ENCODE peak calls at places on chromosomes 3 and 15, in seven cellular contexts. V, S, W, M, T, L and X are unnamed samples.

GRCh38 chr15:33089878-33090757 is 104.4 kb downstream of the FMN1 start:
- DNase-seq in V (no peak), S (peak), W (no peak), M (no peak), T (peak), L (no peak), X (peak)

GRCh38 chr15:101078669-101079323 is 159.6 kb downstream of the LRRK1 start:
- DNase-seq in V (no peak), S (no peak), W (no peak), M (peak), T (no peak), L (no peak), X (no peak)

GRCh38 chr3:48015451-48016182 is 599 bp downstream of the MAP4 start:
- DNase-seq in V (no peak), S (no peak), W (no peak), M (no peak), T (no peak), L (no peak), X (no peak)

GRCh38 chr15:70328137-70329115 is 230.7 kb upstream of the TLE3 start:
- DNase-seq in V (no peak), S (peak), W (peak), M (peak), T (peak), L (no peak), X (no peak)

GRCh38 chr15:68808091-68808490 is 12.6 kb downstream of the ANP32A start:
- DNase-seq in V (no peak), S (no peak), W (peak), M (no peak), T (no peak), L (no peak), X (no peak)

GRCh38 chr15:87764461-87765236 is 491.9 kb downstream of the NTRK3 start:
- DNase-seq in V (no peak), S (no peak), W (no peak), M (no peak), T (peak), L (no peak), X (no peak)

GRCh38 chr3:54783611-54784010 is 144.2 kb downstream of the LRTM1 start:
- DNase-seq in V (no peak), S (no peak), W (no peak), M (no peak), T (peak), L (no peak), X (no peak)

GRCh38 chr15:77907824-77908751 is 169.4 kb downstream of the TBC1D2B start:
- DNase-seq in V (peak), S (peak), W (no peak), M (peak), T (peak), L (no peak), X (no peak)

GRCh38 chr15:88331291-88331690 is 74.8 kb upstream of the NTRK3 start:
- DNase-seq in V (peak), S (no peak), W (no peak), M (no peak), T (peak), L (no peak), X (peak)

GRCh38 chr15:75570119-75570518 is 9.0 kb downstream of the PTPN9 start:
- DNase-seq in V (no peak), S (no peak), W (no peak), M (no peak), T (no peak), L (no peak), X (no peak)

GRCh38 chr3:58452176-58452575 is 18.5 kb upstream of the PDHB start:
- DNase-seq in V (no peak), S (no peak), W (no peak), M (no peak), T (no peak), L (no peak), X (peak)

GRCh38 chr3:42101481-42101880 is 10.3 kb downstream of the TRAK1 start:
- DNase-seq in V (no peak), S (no peak), W (no peak), M (peak), T (no peak), L (no peak), X (no peak)

GRCh38 chr3:59862686-59863085 is 812.9 kb upstream of the CFAP20DC start:
- DNase-seq in V (no peak), S (no peak), W (no peak), M (no peak), T (peak), L (no peak), X (no peak)

GRCh38 chr3:156605686-156606605 is 51.0 kb upstream of the SSR3 start:
- DNase-seq in V (no peak), S (peak), W (peak), M (peak), T (peak), L (no peak), X (no peak)

GRCh38 chr15:48858401-48858800 is 19.5 kb upstream of the EID1 start:
- DNase-seq in V (no peak), S (no peak), W (no peak), M (no peak), T (peak), L (no peak), X (no peak)

GRCh38 chr15:78044407-78045155 is 32.9 kb downstream of the TBC1D2B start:
- DNase-seq in V (no peak), S (peak), W (no peak), M (no peak), T (peak), L (no peak), X (no peak)

GRCh38 chr3:184177331-184177731 is 2.7 kb downstream of the AP2M1 start:
- DNase-seq in V (no peak), S (no peak), W (no peak), M (no peak), T (peak), L (no peak), X (no peak)

GRCh38 chr15:34813446-34814190 is 18.3 kb upstream of the ACTC1 start:
- DNase-seq in V (no peak), S (no peak), W (no peak), M (no peak), T (no peak), L (no peak), X (no peak)

GRCh38 chr15:90031231-90031791 is 30.2 kb downstream of the ZNF710 start:
- DNase-seq in V (no peak), S (peak), W (no peak), M (peak), T (peak), L (no peak), X (no peak)

GRCh38 chr15:31079519-31079918 is 22.0 kb downstream of the TRPM1 start:
- DNase-seq in V (no peak), S (no peak), W (peak), M (no peak), T (peak), L (no peak), X (no peak)

GRCh38 chr3:9026320-9027040 is 63.2 kb upstream of the RAD18 start:
- DNase-seq in V (no peak), S (no peak), W (no peak), M (no peak), T (no peak), L (no peak), X (no peak)